ENCODE peak calls at places on chromosomes 5 and 9, in six cellular contexts. One of them, this sample, is unnamed.

GRCh38 chr9:557601-558201 is 283.8 kb upstream of the DMRT1 start:
- DNase-seq in GM23338: peak; percentile 68
- DNase-seq in endothelial cell of umbilical vein: no peak
- DNase-seq in mucosa of descending colon: no peak
- DNase-seq in psoas muscle: no peak
- DNase-seq in PC-3: peak; percentile 85
- DNase-seq in this sample: no peak

GRCh38 chr9:706606-707451 is 134.7 kb upstream of the DMRT1 start:
- DNase-seq in GM23338: peak; percentile 76
- DNase-seq in endothelial cell of umbilical vein: peak; percentile 68
- DNase-seq in mucosa of descending colon: peak; percentile 70
- DNase-seq in psoas muscle: peak; percentile 90
- DNase-seq in PC-3: peak; percentile 49
- DNase-seq in this sample: peak; percentile 85

GRCh38 chr9:92986175-92987110 is 39.1 kb downstream of the FGD3 start:
- DNase-seq in GM23338: peak; percentile 71
- DNase-seq in endothelial cell of umbilical vein: no peak
- DNase-seq in mucosa of descending colon: no peak
- DNase-seq in psoas muscle: no peak
- DNase-seq in PC-3: no peak
- DNase-seq in this sample: no peak

GRCh38 chr9:88835038-88835466 is 156.2 kb upstream of the S1PR3 start:
- DNase-seq in GM23338: no peak
- DNase-seq in endothelial cell of umbilical vein: peak; percentile 45
- DNase-seq in mucosa of descending colon: no peak
- DNase-seq in psoas muscle: no peak
- DNase-seq in PC-3: peak; percentile 22
- DNase-seq in this sample: no peak

GRCh38 chr5:157113007-157113406 is 4.2 kb upstream of the HAVCR2 start:
- DNase-seq in GM23338: no peak
- DNase-seq in endothelial cell of umbilical vein: no peak
- DNase-seq in mucosa of descending colon: no peak
- DNase-seq in psoas muscle: no peak
- DNase-seq in PC-3: no peak
- DNase-seq in this sample: no peak

GRCh38 chr5:61002616-61003015 is 57.6 kb downstream of the NDUFAF2 start:
- DNase-seq in GM23338: no peak
- DNase-seq in endothelial cell of umbilical vein: no peak
- DNase-seq in mucosa of descending colon: no peak
- DNase-seq in psoas muscle: no peak
- DNase-seq in PC-3: no peak
- DNase-seq in this sample: no peak

GRCh38 chr9:135664801-135665794 is 2.0 kb downstream of the LCN9 start:
- DNase-seq in GM23338: no peak
- DNase-seq in endothelial cell of umbilical vein: no peak
- DNase-seq in mucosa of descending colon: no peak
- DNase-seq in psoas muscle: peak; percentile 38
- DNase-seq in PC-3: no peak
- DNase-seq in this sample: no peak

GRCh38 chr5:53922508-53923498 is 362.4 kb downstream of the NDUFS4 start:
- DNase-seq in GM23338: no peak
- DNase-seq in endothelial cell of umbilical vein: no peak
- DNase-seq in mucosa of descending colon: no peak
- DNase-seq in psoas muscle: no peak
- DNase-seq in PC-3: no peak
- DNase-seq in this sample: no peak

GRCh38 chr9:114694719-114695269 is 12.8 kb upstream of the TEX48 start:
- DNase-seq in GM23338: no peak
- DNase-seq in endothelial cell of umbilical vein: no peak
- DNase-seq in mucosa of descending colon: no peak
- DNase-seq in psoas muscle: no peak
- DNase-seq in PC-3: no peak
- DNase-seq in this sample: no peak

GRCh38 chr5:68565427-68565826 is 349.9 kb downstream of the PIK3R1 start:
- DNase-seq in GM23338: no peak
- DNase-seq in endothelial cell of umbilical vein: no peak
- DNase-seq in mucosa of descending colon: no peak
- DNase-seq in psoas muscle: no peak
- DNase-seq in PC-3: no peak
- DNase-seq in this sample: no peak

GRCh38 chr5:75367401-75367800 is 30.4 kb downstream of the HMGCR start:
- DNase-seq in GM23338: no peak
- DNase-seq in endothelial cell of umbilical vein: peak; percentile 32
- DNase-seq in mucosa of descending colon: no peak
- DNase-seq in psoas muscle: no peak
- DNase-seq in PC-3: no peak
- DNase-seq in this sample: no peak

GRCh38 chr5:167352801-167353200 is 938.6 kb upstream of the WWC1 start:
- DNase-seq in GM23338: no peak
- DNase-seq in endothelial cell of umbilical vein: no peak
- DNase-seq in mucosa of descending colon: no peak
- DNase-seq in psoas muscle: no peak
- DNase-seq in PC-3: no peak
- DNase-seq in this sample: no peak

DNA sequence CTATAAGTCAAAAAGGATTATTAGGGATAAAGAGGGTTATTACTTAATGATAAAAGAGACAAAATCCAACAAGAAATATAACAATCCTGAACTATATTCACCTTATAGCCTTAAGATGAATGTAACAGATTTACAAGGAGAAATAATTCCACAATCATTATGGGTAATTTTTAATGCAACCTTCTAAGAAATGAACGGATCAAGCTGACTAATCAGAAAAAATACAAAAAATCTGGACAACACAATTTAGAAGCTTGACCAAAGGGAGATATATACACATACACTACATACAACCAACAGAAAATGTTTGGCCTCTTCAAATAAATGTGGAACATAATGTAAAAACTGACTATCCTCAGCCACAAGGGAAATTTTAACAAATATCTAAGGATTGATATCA is 102.3 kb downstream of the CPLANE1 start:
- DNase-seq in GM23338: no peak
- DNase-seq in endothelial cell of umbilical vein: no peak
- DNase-seq in mucosa of descending colon: no peak
- DNase-seq in psoas muscle: no peak
- DNase-seq in PC-3: no peak
- DNase-seq in this sample: no peak
- H3K4me1 ChIP-seq in GM23338: no peaks in the 10 kb centered on the region
- H3K4me1 ChIP-seq in endothelial cell of umbilical vein: no peaks in the 10 kb centered on the region
- H3K4me1 ChIP-seq in mucosa of descending colon: no peaks in the 10 kb centered on the region
- H3K4me1 ChIP-seq in psoas muscle: no peaks in the 10 kb centered on the region
- H3K4me1 ChIP-seq in PC-3: no peaks in the 10 kb centered on the region
- H3K4me1 ChIP-seq in this sample: no peaks in the 10 kb centered on the region

GRCh38 chr5:82862247-82862646 is 214.9 kb downstream of the TMEM167A start:
- DNase-seq in GM23338: no peak
- DNase-seq in endothelial cell of umbilical vein: no peak
- DNase-seq in mucosa of descending colon: no peak
- DNase-seq in psoas muscle: no peak
- DNase-seq in PC-3: no peak
- DNase-seq in this sample: no peak
- TF ChIP-seq CTCF in GM23338: no peak
- TF ChIP-seq CTCF in endothelial cell of umbilical vein: no peak
- TF ChIP-seq CTCF in mucosa of descending colon: no peak
- TF ChIP-seq CTCF in psoas muscle: no peak
- TF ChIP-seq CTCF in PC-3: no peak
- TF ChIP-seq CTCF in this sample: no peak

DNA sequence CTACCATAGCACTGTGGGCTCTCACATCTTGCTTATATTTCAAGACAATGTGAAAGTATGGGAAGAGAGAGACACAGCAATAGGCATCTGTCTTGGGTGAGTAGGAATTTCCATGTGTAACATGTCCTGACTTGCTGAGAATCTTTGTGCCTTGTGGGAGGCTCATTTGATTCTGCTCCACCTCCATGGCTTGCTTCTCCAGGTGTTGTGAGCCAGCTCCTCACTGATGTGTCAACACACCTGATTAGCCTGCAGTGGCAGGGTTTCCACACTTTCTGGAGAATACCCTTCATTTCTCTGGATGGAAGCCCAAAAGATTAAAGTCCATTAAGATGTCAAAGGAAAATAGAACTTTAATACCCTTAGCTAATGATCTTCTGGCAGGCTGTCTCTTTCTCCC is 613.6 kb downstream of the ZNF608 start:
- DNase-seq in GM23338: no peak
- DNase-seq in endothelial cell of umbilical vein: no peak
- DNase-seq in mucosa of descending colon: no peak
- DNase-seq in psoas muscle: no peak
- DNase-seq in PC-3: no peak
- DNase-seq in this sample: no peak
- H3K4me3 ChIP-seq in GM23338: no peak overlapping the region
- H3K4me3 ChIP-seq in endothelial cell of umbilical vein: no peak overlapping the region
- H3K4me3 ChIP-seq in mucosa of descending colon: no peak overlapping the region
- H3K4me3 ChIP-seq in psoas muscle: no peak overlapping the region
- H3K4me3 ChIP-seq in PC-3: no peak overlapping the region
- H3K4me3 ChIP-seq in this sample: no peak overlapping the region

DNA sequence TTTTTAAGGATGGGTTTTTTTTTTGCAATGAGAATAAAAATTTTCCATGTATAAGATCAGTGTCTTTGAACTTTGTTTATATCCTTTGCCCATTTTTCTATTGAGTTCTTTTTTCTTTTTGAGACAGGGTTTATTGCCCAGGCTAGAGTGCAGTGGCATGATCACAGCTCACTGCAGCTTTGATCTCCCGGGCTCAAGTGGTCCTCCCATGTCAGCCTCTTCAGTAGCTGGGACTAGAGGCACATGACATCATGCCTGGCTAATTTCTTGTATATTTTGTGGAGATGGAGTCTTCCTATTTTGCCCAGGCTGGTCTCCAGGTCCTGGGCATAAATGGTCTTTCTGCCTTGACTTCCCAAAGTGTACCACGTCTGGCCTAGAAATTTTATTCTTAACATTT is 21.2 kb downstream of the GPBP1 start:
- DNase-seq in GM23338: no peak
- DNase-seq in endothelial cell of umbilical vein: no peak
- DNase-seq in mucosa of descending colon: no peak
- DNase-seq in psoas muscle: no peak
- DNase-seq in PC-3: no peak
- DNase-seq in this sample: no peak
- H3K4me1 ChIP-seq in GM23338: peaks cover 27% of the 10 kb centered on the region
- H3K4me1 ChIP-seq in endothelial cell of umbilical vein: peaks cover 5% of the 10 kb centered on the region
- H3K4me1 ChIP-seq in mucosa of descending colon: peaks cover 10% of the 10 kb centered on the region
- H3K4me1 ChIP-seq in psoas muscle: peaks cover 14% of the 10 kb centered on the region
- H3K4me1 ChIP-seq in PC-3: no peaks in the 10 kb centered on the region
- H3K4me1 ChIP-seq in this sample: peaks cover 3% of the 10 kb centered on the region